ENCODE peak calls at places on chromosomes 6 and 20, in four cellular contexts. W is body of pancreas, G is fibroblast of lung, D is prostate gland. A is an unnamed sample.

GRCh38 chr20:36045373-36045714 is 77.0 kb downstream of the CNBD2 start:
- DNase-seq in W (no peak), G (no peak), D (no peak), A (no peak)

GRCh38 chr20:53550590-53551187 is 43.0 kb downstream of the ZNF217 start:
- DNase-seq in G (no peak), D (no peak), W (no peak), A (no peak)

GRCh38 chr6:38715016-38715809 is at the start of gene DNAH8:
- DNase-seq in G (no peak), D (no peak), W (no peak), A (no peak)

GRCh38 chr20:42005211-42005610 is 387.0 kb upstream of the CHD6 start:
- DNase-seq in G (no peak), D (no peak), W (no peak), A (no peak)

GRCh38 chr20:25223179-25223661 is 24.7 kb upstream of the PYGB start:
- DNase-seq in D (no peak), W (no peak), G (peak), A (peak)

GRCh38 chr6:31547727-31548422 is 467 bp downstream of the NFKBIL1 start:
- DNase-seq in W (no peak), G (no peak), D (no peak), A (no peak)

GRCh38 chr20:61516398-61517208 is 264.5 kb downstream of the CDH4 start:
- DNase-seq in W (no peak), D (no peak), G (peak), A (no peak)

GRCh38 chr20:33444797-33445560 is 1.4 kb upstream of the SNTA1 start:
- DNase-seq in W (peak), D (no peak), G (peak), A (peak)

GRCh38 chr6:125781307-125781868 is 9.4 kb upstream of the NCOA7 start:
- DNase-seq in D (no peak), W (peak), G (peak), A (no peak)

GRCh38 chr6:41577865-41578713 is 31.9 kb downstream of the FOXP4 start:
- DNase-seq in D (peak), W (peak), G (peak), A (no peak)

GRCh38 chr6:45959534-45960195 is 56.0 kb downstream of the CLIC5 start:
- DNase-seq in W (no peak), D (no peak), G (peak), A (peak)

GRCh38 chr6:158819213-158819976 is at the start of gene EZR:
- DNase-seq in G (peak), D (peak), W (peak), A (no peak)

DNA sequence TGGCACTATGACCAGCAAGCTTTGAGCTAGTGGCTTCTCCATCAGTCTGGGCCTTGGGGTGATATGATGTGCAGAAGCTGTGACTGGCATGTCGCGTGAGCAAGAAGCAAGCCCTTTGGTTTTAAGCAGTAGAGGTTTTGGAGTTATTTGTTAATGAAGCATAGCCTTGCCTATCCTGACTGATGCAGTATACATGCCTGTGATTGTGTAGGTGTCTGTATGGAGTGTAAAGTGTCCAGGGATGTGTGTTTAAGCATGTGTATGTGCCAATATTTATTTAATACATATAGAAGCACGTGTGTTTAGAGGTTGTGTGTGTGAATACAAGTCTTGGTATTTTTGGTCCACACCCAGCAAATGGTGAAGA is 61.0 kb upstream of the CCDC167 start:
- DNase-seq in W (no peak), D (no peak), G (no peak), A (no peak)
- H3K27ac ChIP-seq in W (no peak), D (no peak), G (no peak), A (no peak)

GRCh38 chr6:14384175-14384949 is 266.8 kb downstream of the CD83 start:
- DNase-seq in D (no peak), W (no peak), G (no peak), A (no peak)

GRCh38 chr6:14386263-14386981 is 268.9 kb downstream of the CD83 start:
- DNase-seq in G (no peak), W (no peak), D (no peak), A (no peak)

GRCh38 chr6:14381225-14381887 is 263.8 kb downstream of the CD83 start:
- DNase-seq in G (no peak), W (no peak), D (no peak), A (no peak)

GRCh38 chr6:14382381-14383236 is 265.0 kb downstream of the CD83 start:
- DNase-seq in G (no peak), D (no peak), W (no peak), A (no peak)

DNA sequence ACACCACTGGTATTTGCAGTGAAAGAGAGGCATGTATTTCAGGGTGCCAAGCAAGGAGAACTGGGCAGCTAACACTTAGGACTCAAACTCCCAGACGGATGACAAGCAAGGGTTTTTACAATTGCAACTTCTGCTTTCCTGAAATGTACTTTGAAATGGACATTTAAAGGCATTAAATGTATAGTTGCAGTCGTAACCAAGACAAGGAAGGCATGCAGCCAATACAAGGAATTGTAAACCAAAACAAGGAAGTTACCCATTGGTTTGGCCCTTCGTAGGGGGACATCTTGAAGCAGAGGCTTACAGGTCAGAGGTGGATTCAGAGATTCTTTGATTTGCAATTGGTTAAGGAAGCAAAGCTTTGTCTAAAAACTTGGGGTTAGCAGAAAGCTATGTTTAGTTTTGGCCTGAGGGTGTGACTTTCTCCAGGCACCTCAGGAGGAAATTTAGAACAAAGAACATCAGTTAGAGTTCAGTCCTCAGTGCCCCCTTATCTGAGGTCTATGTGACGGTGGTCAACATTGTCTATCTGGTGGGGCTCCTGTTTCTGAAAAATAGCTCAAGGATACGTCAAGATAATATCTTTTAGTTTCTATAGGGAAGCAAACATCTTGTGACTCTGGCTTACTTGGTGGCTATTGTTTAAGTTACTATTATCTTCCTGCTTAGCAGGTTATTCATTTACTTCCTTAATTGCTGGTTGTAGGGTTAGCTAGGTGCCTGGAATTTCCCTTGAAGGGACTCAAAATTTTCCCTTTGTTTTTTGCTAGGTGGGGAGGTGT is 266.0 kb downstream of the CD83 start:
- DNase-seq in W (peak), D (no peak), G (no peak), A (no peak)
- H3K27ac ChIP-seq in W (no peak), D (no peak), G (no peak), A (no peak)

GRCh38 chr20:4159765-4160490 is 144.6 kb upstream of the RNF24 start:
- DNase-seq in D (no peak), W (no peak), G (no peak), A (no peak)
- H3K27ac ChIP-seq in D (no peak), W (no peak), G (no peak), A (no peak)

GRCh38 chr20:58081842-58082241 is 146.6 kb downstream of the ANKRD60 start:
- DNase-seq in G (peak), D (no peak), W (no peak), A (peak)
- H3K27ac ChIP-seq in G (no peak), D (no peak), W (no peak), A (no peak)